ENCODE peak calls at places on chromosomes 4 and X, in seven cellular contexts. W, J, T, O, D, C and M are unnamed samples.

GRCh38 chr4:555566-556275 is 20.4 kb downstream of the TMEM271 start:
- DNase-seq in W (no peak), J (no peak), T (no peak), O (no peak), D (no peak), C (no peak), M (no peak)

GRCh38 chrX:3951859-3952258 is 238.4 kb upstream of the PRKX start:
- DNase-seq in W (no peak), J (no peak), T (no peak), O (no peak), D (no peak), C (no peak), M (no peak)

GRCh38 chrX:25015486-25016360 is at the start of gene ARX:
- DNase-seq in W (no peak), J (peak), T (no peak), O (no peak), D (peak), C (peak), M (peak)

GRCh38 chr4:56307423-56307822 is 79.9 kb downstream of the AASDH start:
- DNase-seq in W (peak), J (no peak), T (no peak), O (no peak), D (peak), C (no peak), M (no peak)

GRCh38 chrX:70454441-70455365 is 10.1 kb downstream of the DLG3 start:
- DNase-seq in W (peak), J (peak), T (peak), O (peak), D (peak), C (peak), M (no peak)

GRCh38 chrX:68183612-68184214 is 249.6 kb downstream of the OPHN1 start:
- DNase-seq in W (peak), J (no peak), T (no peak), O (no peak), D (peak), C (peak), M (no peak)

GRCh38 chr4:95551653-95552052 is 2.9 kb upstream of the UNC5C start:
- DNase-seq in W (no peak), J (no peak), T (no peak), O (no peak), D (no peak), C (no peak), M (no peak)

GRCh38 chrX:103608305-103608963 is 671 bp downstream of the TCEAL3 start:
- DNase-seq in W (no peak), J (peak), T (no peak), O (peak), D (no peak), C (no peak), M (no peak)

GRCh38 chr4:177079327-177079726 is 230.3 kb upstream of the NEIL3 start:
- DNase-seq in W (no peak), J (peak), T (no peak), O (no peak), D (no peak), C (no peak), M (no peak)

GRCh38 chr4:185218312-185218711 is 8.9 kb downstream of the SNX25 start:
- DNase-seq in W (no peak), J (no peak), T (no peak), O (no peak), D (no peak), C (no peak), M (no peak)

GRCh38 chr4:3442959-3443749 is 1.4 kb downstream of the HGFAC start:
- DNase-seq in W (no peak), J (peak), T (peak), O (no peak), D (peak), C (peak), M (no peak)

GRCh38 chr4:338759-339097 is 1.1 kb downstream of the ZNF141 start:
- DNase-seq in W (no peak), J (peak), T (no peak), O (no peak), D (no peak), C (peak), M (no peak)

GRCh38 chr4:152999376-153000067 is 63.4 kb downstream of the FHDC1 start:
- DNase-seq in W (no peak), J (no peak), T (no peak), O (no peak), D (no peak), C (no peak), M (no peak)

GRCh38 chr4:85166318-85166717 is 199.8 kb upstream of the WDFY3 start:
- DNase-seq in W (no peak), J (no peak), T (no peak), O (no peak), D (peak), C (no peak), M (no peak)

GRCh38 chr4:2251795-2252529 is 9.9 kb downstream of the MXD4 start:
- DNase-seq in W (no peak), J (no peak), T (no peak), O (peak), D (no peak), C (no peak), M (no peak)

GRCh38 chr4:2250003-2250763 is 8.3 kb upstream of the HAUS3 start:
- DNase-seq in W (no peak), J (no peak), T (no peak), O (no peak), D (no peak), C (no peak), M (no peak)

GRCh38 chr4:2250764-2251072 is 8.8 kb upstream of the HAUS3 start:
- DNase-seq in W (no peak), J (no peak), T (no peak), O (no peak), D (no peak), C (no peak), M (no peak)

GRCh38 chr4:2252530-2252924 is 9.4 kb downstream of the MXD4 start:
- DNase-seq in W (no peak), J (no peak), T (no peak), O (peak), D (no peak), C (no peak), M (no peak)

DNA sequence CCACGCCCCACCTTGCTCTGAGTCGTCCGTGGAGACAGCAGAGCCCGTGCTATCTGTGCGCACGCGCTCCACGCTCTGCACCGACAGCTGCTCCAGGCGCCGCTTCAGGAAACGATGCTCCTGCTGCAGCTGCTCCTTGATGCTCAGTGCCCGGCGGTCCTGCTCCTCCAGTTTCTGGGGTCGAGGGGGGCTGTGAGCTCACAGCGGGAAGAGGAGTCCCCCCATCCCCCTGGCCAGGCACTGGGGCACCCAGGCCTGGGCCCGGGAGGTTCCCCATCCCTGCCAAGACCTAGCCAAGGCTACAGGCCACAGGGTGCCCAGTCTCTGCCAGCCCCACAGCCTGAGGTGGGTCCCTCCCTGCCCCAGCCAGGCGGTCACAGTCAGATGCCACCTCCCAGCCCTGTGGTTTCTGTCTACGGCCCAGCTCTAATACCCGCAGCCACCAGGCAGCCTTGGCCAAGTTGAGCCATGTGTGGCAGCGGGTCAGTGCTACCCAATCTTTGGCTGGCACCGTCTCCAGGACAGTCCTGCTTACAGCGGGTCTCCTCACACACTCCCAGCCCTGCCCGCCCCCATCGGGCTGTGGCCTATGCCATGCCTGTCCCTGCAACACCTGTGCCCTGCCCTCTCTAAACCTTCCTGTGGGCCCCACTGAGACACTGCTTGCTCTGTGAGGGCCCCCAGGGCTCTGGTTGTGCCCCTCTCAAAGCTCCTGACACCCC is 9.3 kb upstream of the HAUS3 start:
- DNase-seq in W (no peak), J (peak), T (no peak), O (peak), D (no peak), C (no peak), M (no peak)
- H3K27ac ChIP-seq in W (no peak), J (no peak), T (no peak), O (no peak), D (no peak), C (no peak), M (no peak)

DNA sequence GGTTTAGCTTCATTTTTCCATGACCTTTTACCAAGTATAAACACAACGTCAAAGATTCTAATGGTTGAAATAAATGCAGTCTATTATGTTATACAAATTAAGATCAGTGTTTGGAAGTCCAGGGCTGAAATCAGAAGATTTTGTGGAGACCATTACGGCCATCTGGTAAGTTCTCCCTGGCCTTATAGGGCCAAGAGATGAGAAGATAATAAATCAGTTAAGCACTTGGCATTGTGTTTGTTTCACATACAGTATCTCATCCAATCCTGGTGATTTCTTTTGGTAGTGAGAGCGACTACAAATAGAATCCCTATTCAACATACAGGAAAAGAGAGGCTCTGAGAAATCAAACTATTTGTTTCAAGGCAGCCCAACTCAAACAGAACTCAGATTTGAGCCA is 425.9 kb downstream of the PACRGL start:
- DNase-seq in W (no peak), J (no peak), T (no peak), O (no peak), D (no peak), C (no peak), M (no peak)
- H3K27ac ChIP-seq in W (no peak), J (no peak), T (no peak), O (no peak), D (no peak), C (no peak), M (no peak)

DNA sequence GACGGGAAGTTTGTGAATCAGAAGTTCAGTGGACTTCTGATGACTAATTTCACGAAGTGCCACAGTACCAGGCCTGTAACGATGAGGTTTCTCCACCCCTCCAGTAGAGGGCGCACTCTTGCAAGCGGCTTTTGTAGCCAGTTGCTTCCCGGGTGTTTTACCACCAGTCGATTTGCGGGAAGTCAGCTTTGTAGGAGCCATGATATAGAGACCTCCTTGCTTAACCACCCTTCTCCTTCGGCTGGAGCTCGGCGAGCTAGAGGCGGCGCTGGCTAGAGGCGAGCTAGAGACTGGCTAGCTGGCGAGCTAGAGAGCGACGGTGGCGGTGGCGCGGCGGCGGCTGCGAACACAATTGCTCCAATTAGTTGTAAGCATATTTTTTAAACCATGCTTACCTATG is 72.0 kb downstream of the IL1RAPL1 start:
- DNase-seq in W (no peak), J (peak), T (no peak), O (no peak), D (peak), C (no peak), M (no peak)
- H3K27ac ChIP-seq in W (no peak), J (no peak), T (no peak), O (no peak), D (no peak), C (no peak), M (no peak)

GRCh38 chr4:183229397-183229796 is 90.7 kb downstream of the CLDN22 start:
- DNase-seq in W (no peak), J (no peak), T (no peak), O (no peak), D (no peak), C (no peak), M (no peak)
- H3K27ac ChIP-seq in W (no peak), J (no peak), T (no peak), O (no peak), D (no peak), C (no peak), M (no peak)